ENCODE peak calls at places on chromosome 21, in six cellular contexts. M is tibial artery, Q is PC-3, D is IMR-90, C is mammary epithelial cell, R is AG04450. Z is an unnamed sample.
A peak's percentile ranks its signal among the peaks of the same experiment; 100 is the strongest.

GRCh38 chr21:39681845-39682244 is 63.1 kb upstream of the IGSF5 start:
- DNase-seq in D (peak; percentile 13), Q (no peak), M (no peak), C (peak; percentile 66), R (no peak), Z (peak; percentile 30)

GRCh38 chr21:29250642-29251041 is 48.1 kb upstream of the BACH1 start:
- DNase-seq in M (no peak), C (no peak), R (no peak), D (no peak), Q (no peak), Z (no peak)

GRCh38 chr21:14243877-14244276 is 27.9 kb downstream of the RBM11 start:
- DNase-seq in R (no peak), C (no peak), D (no peak), Q (no peak), M (no peak), Z (no peak)

GRCh38 chr21:37862536-37862935 is 53.7 kb downstream of the KCNJ6 start:
- DNase-seq in C (peak; percentile 38), R (no peak), D (peak; percentile 66), Q (peak; percentile 39), M (no peak), Z (no peak)

GRCh38 chr21:20783611-20784010 is 214.6 kb upstream of the NCAM2 start:
- DNase-seq in R (no peak), M (no peak), C (no peak), D (no peak), Q (peak; percentile 3), Z (no peak)

GRCh38 chr21:25790122-25790951 is 55.6 kb downstream of the GABPA start:
- DNase-seq in R (no peak), D (peak; percentile 41), M (no peak), C (peak; percentile 27), Q (peak; percentile 58), Z (peak; percentile 57)

GRCh38 chr21:44623575-44623974 is 3.3 kb upstream of the KRTAP10-9 start:
- DNase-seq in Q (no peak), R (no peak), M (no peak), D (no peak), C (no peak), Z (no peak)

GRCh38 chr21:26939532-26940181 is 27.2 kb downstream of the ADAMTS5 start:
- DNase-seq in D (peak; percentile 65), C (no peak), M (no peak), Q (peak; percentile 2), R (no peak), Z (peak; percentile 68)

GRCh38 chr21:46323227-46323709 is 402 bp downstream of the C21orf58 start:
- DNase-seq in R (no peak), M (no peak), D (no peak), C (no peak), Q (no peak), Z (no peak)

GRCh38 chr21:43842742-43843141 is 22.3 kb upstream of the AGPAT3 start:
- DNase-seq in M (no peak), D (no peak), Q (no peak), R (no peak), C (no peak), Z (no peak)

GRCh38 chr21:29017639-29018237 is 1.4 kb downstream of the RWDD2B start:
- DNase-seq in Q (no peak), D (no peak), C (no peak), R (no peak), M (no peak), Z (no peak)

GRCh38 chr21:46141767-46142580 is 13.4 kb downstream of the FTCD start:
- DNase-seq in Q (no peak), C (no peak), D (no peak), M (peak; percentile 60), R (no peak), Z (no peak)

GRCh38 chr21:26815197-26815596 is 30.0 kb downstream of the ADAMTS1 start:
- DNase-seq in C (no peak), R (no peak), M (no peak), D (no peak), Q (no peak), Z (no peak)

GRCh38 chr21:37568415-37568814 is 201.8 kb downstream of the DYRK1A start:
- DNase-seq in Q (no peak), M (no peak), R (no peak), C (no peak), D (no peak), Z (no peak)

GRCh38 chr21:46355161-46356004 is 31.4 kb downstream of the PCNT start:
- DNase-seq in M (no peak), Q (no peak), C (no peak), D (no peak), R (no peak), Z (no peak)

GRCh38 chr21:36385909-36386642 is 884 bp downstream of the CHAF1B start:
- DNase-seq in D (peak; percentile 11), Q (peak; percentile 23), M (no peak), R (no peak), C (peak; percentile 30), Z (peak; percentile 21)

GRCh38 chr21:27168084-27168483 is 201.2 kb upstream of the ADAMTS5 start:
- DNase-seq in C (no peak), Q (peak; percentile 2), D (peak; percentile 51), R (no peak), M (no peak), Z (peak; percentile 46)

GRCh38 chr21:28444131-28444530 is 548.5 kb downstream of the LTN1 start:
- DNase-seq in M (no peak), D (peak; percentile 38), C (no peak), Q (no peak), R (no peak), Z (peak; percentile 73)

GRCh38 chr21:46422636-46423241 is 36.0 kb upstream of the DIP2A start:
- DNase-seq in Q (no peak), C (no peak), M (no peak), R (no peak), D (no peak), Z (no peak)

GRCh38 chr21:36479415-36480402 is at the start of gene CLDN14:
- DNase-seq in R (no peak), D (peak; percentile 58), Q (no peak), C (no peak), M (peak; percentile 76), Z (no peak)

GRCh38 chr21:38220270-38220737 is 36.5 kb upstream of the KCNJ15 start:
- DNase-seq in C (no peak), D (no peak), M (no peak), Q (no peak), R (no peak), Z (peak; percentile 42)

GRCh38 chr21:14864211-14865021 is 200.4 kb downstream of the NRIP1 start:
- DNase-seq in R (peak; percentile 42), D (peak; percentile 86), C (peak; percentile 81), M (no peak), Q (peak; percentile 80), Z (peak; percentile 84)

DNA sequence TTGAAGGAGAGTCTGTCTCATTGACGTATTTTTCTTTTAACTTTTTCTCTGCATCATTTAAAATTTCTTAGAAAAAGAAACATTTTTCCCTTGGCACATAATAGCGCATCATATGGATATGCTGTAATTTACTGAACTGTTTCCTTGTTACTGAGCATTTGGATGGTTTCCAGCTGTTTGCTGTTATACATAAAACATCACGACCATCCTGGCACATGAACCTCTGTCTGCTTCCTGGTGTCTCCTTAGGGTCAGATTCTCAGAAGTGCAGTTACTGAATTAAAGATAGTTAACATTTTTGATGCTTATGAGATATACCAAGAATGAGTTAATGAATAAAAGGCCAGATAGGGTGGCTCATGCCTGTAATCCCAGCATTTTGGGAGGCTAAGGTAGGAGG is 67.3 kb downstream of the BACE2 start:
- DNase-seq in C (no peak), Q (no peak), R (no peak), M (no peak), D (no peak), Z (no peak)
- TF ChIP-seq CTCF in C (no peak), Q (no peak), R (no peak), M (no peak), D (no peak), Z (no peak)

GRCh38 chr21:34799092-34799491 is 130.3 kb downstream of the CLIC6 start:
- DNase-seq in R (no peak), D (no peak), Q (no peak), C (no peak), M (no peak), Z (no peak)

GRCh38 chr21:34803792-34804440 is 135.1 kb downstream of the CLIC6 start:
- DNase-seq in R (no peak), Q (no peak), D (no peak), C (no peak), M (no peak), Z (no peak)

GRCh38 chr21:34802180-34802899 is 133.5 kb downstream of the CLIC6 start:
- DNase-seq in C (peak; percentile 85), M (no peak), R (no peak), Q (no peak), D (no peak), Z (no peak)

GRCh38 chr21:34800797-34801518 is 132.2 kb downstream of the CLIC6 start:
- DNase-seq in C (peak; percentile 70), D (peak; percentile 46), M (no peak), Q (no peak), R (no peak), Z (peak; percentile 38)

GRCh38 chr21:34801519-34802132 is 132.8 kb downstream of the CLIC6 start:
- DNase-seq in R (no peak), Q (peak; percentile 30), D (no peak), M (no peak), C (no peak), Z (no peak)
- TF ChIP-seq CTCF in R (peak; percentile 23), Q (peak; percentile 54), D (peak; percentile 28), M (no peak), C (peak; percentile 34), Z (no peak)

DNA sequence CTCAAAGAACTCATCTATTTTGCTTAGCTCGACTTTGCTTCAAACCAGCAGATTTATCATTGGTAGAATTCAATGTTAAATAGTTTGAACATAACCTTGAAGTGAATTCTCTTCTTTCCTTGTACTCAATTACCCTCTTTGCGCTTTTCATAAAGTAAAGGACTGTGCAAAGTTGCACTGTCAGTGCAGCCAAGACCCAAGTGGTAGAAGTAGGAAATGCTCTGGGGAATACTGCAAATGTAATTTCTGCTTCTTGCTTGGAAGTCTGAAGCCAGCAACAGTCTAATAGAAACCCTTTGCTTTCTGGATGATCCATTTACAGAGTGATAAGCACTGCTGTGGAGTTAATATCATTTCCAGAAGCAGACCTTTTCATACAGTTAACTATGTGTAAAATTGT is 936.7 kb upstream of the TMPRSS15 start:
- DNase-seq in R (no peak), M (no peak), Q (no peak), C (no peak), D (no peak), Z (no peak)
- TF ChIP-seq CTCF in R (no peak), M (no peak), Q (peak; percentile 15), C (no peak), D (no peak), Z (no peak)

DNA sequence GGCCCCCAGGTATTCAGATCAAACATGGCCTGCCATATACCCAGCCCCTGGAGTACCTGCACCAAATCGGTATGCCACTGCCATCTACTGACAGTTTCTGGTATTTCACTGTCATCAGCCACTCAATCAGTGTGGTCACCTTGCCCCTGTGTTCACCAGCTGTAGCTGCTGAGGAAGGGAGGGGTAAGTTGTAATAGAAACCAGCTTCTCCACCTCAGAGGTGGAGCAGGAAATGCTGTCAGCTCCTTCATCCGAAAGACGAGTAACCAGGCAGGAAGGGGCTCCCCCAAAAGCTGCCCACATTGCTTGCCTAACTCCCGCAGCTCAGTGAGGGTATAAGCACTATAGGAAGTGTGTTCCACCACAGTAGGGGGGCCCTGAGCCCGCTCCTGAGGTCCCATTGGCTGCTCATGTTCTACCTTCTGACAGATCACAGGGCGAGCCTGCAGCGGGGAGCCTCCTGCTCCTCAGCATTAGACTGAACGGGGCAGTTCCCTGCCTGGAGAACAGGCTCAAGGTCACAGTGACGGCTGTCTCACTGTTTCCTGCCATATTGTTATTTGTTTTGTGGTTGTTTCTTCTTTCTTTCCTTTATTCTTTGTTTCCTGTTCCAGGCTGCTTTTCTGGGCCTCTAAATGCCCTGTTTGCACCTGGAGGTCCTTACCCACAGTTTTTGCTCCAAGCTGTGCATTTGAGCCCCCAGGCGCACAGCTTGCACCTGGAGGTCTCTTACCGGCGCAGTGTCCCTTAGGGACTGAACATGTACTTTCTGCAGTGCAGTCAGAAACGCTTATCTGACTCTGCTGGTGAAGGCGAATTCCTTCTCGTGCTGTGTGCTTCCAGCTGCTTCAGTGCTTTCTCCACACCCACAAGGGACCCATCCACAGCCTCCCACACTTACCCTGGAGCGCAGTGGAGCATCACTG is 1638.3 kb downstream of the MRPL39 start:
- DNase-seq in C (no peak), M (no peak), D (peak; percentile 26), R (peak; percentile 7), Q (peak; percentile 93), Z (peak; percentile 11)
- TF ChIP-seq CTCF in C (peak; percentile 7), M (no peak), D (peak; percentile 54), R (peak; percentile 71), Q (peak; percentile 90), Z (peak; percentile 42)

Z was measured in fibroblast of the aortic adventitia.